ENCODE peak calls at places on chromosomes 3 and 15, in five cellular contexts. G is sigmoid colon, T is Peyer's patch, J is adrenal gland, Z is GM12891. I is an unnamed sample.

GRCh38 chr3:128310286-128311058 is 156.2 kb downstream of the DNAJB8 start:
- DNase-seq in G (no peak), T (no peak), J (peak; percentile 38), Z (no peak), I (no peak)

GRCh38 chr3:139561959-139562676 is 22.6 kb upstream of the RBP1 start:
- DNase-seq in G (no peak), T (peak; percentile 69), J (peak; percentile 41), Z (no peak), I (no peak)

GRCh38 chr3:49910409-49911123 is 6.9 kb upstream of the MST1R start:
- DNase-seq in G (no peak), T (no peak), J (no peak), Z (no peak), I (no peak)

GRCh38 chr3:59245300-59245878 is 195.6 kb upstream of the CFAP20DC start:
- DNase-seq in G (no peak), T (no peak), J (no peak), Z (no peak), I (no peak)

GRCh38 chr3:63467392-63467791 is 185.1 kb upstream of the SNTN start:
- DNase-seq in G (no peak), T (no peak), J (no peak), Z (no peak), I (no peak)

GRCh38 chr15:82536409-82537350 is 3.6 kb downstream of the RPS17 start:
- DNase-seq in G (no peak), T (no peak), J (no peak), Z (no peak), I (no peak)

GRCh38 chr3:16026753-16027152 is 147.7 kb upstream of the GALNT15 start:
- DNase-seq in G (no peak), T (no peak), J (no peak), Z (no peak), I (no peak)

GRCh38 chr15:48317221-48317620 is 14.0 kb upstream of the DUT start:
- DNase-seq in G (no peak), T (no peak), J (no peak), Z (no peak), I (no peak)

GRCh38 chr3:33364531-33365128 is 75.6 kb downstream of the UBP1 start:
- DNase-seq in G (no peak), T (no peak), J (no peak), Z (no peak), I (no peak)

GRCh38 chr15:91807122-91807521 is 46.4 kb upstream of the SLCO3A1 start:
- DNase-seq in G (no peak), T (no peak), J (no peak), Z (no peak), I (no peak)

GRCh38 chr3:15637131-15637951 is 35.8 kb downstream of the BTD start:
- DNase-seq in G (no peak), T (no peak), J (no peak), Z (no peak), I (no peak)

GRCh38 chr15:43436395-43436794 is 56.6 kb downstream of the TP53BP1 start:
- DNase-seq in G (no peak), T (no peak), J (no peak), Z (no peak), I (no peak)

GRCh38 chr15:62063851-62064635 is 2.7 kb upstream of the C2CD4A start:
- DNase-seq in G (no peak), T (no peak), J (no peak), Z (no peak), I (no peak)

GRCh38 chr3:116135462-116135861 is 309.8 kb downstream of the LSAMP start:
- DNase-seq in G (peak; percentile 89), T (no peak), J (peak; percentile 29), Z (no peak), I (no peak)

GRCh38 chr3:125157183-125157582 is 55.4 kb downstream of the SLC12A8 start:
- DNase-seq in G (no peak), T (no peak), J (no peak), Z (no peak), I (no peak)

DNA sequence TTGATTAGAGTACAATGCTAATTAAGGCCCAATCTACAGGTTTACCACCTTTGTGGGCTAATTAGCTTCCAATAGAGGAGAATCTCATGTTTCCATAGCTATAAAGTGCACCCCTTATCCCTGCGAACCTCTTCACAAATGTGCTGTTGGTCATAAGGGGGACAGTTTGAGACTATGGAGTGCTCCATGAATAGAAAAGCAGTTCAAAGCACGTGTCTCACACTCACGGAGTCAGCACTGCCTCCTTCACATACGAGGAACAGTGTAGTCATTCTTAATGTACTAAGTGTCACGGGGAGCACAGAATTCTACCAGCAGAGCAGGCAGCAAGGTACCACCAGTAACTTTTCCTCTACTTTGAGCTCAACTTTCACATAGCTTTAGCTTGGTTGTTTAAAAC is 62.1 kb downstream of the ETV5 start:
- DNase-seq in G (no peak), T (no peak), J (no peak), Z (no peak), I (no peak)
- TF ChIP-seq POLR2A in G (no peak), T (no peak), J (no peak), Z (no peak), I (no peak)

GRCh38 chr15:67068724-67069400 is 3.5 kb downstream of the SMAD3 start:
- DNase-seq in G (no peak), T (no peak), J (no peak), Z (no peak), I (no peak)
- TF ChIP-seq POLR2A in G (no peak), T (no peak), J (no peak), Z (no peak), I (no peak)

GRCh38 chr3:183253961-183254815 is 1.1 kb downstream of the B3GNT5 start:
- DNase-seq in G (peak; percentile 65), T (no peak), J (peak; percentile 43), Z (peak; percentile 25), I (peak; percentile 54)
- TF ChIP-seq POLR2A in G (no peak), T (peak; percentile 7), J (no peak), Z (no peak), I (no peak)

GRCh38 chr3:11642455-11643162 is 1.1 kb downstream of the VGLL4 start:
- DNase-seq in G (peak; percentile 90), T (peak; percentile 84), J (peak; percentile 83), Z (no peak), I (peak; percentile 58)

GRCh38 chr3:11641683-11642407 is 1.9 kb downstream of the VGLL4 start:
- DNase-seq in G (no peak), T (no peak), J (peak; percentile 63), Z (no peak), I (no peak)

GRCh38 chr3:11640009-11640673 is 3.6 kb downstream of the VGLL4 start:
- DNase-seq in G (no peak), T (no peak), J (no peak), Z (no peak), I (no peak)

GRCh38 chr3:11641316-11641682 is 2.4 kb downstream of the VGLL4 start:
- DNase-seq in G (no peak), T (no peak), J (no peak), Z (no peak), I (no peak)

GRCh38 chr3:11643212-11644087 is at the start of gene VGLL4:
- DNase-seq in G (peak; percentile 95), T (peak; percentile 91), J (peak; percentile 93), Z (peak; percentile 43), I (peak; percentile 87)
- TF ChIP-seq POLR2A in G (peak; percentile 48), T (peak; percentile 29), J (peak; percentile 94), Z (peak; percentile 51), I (no peak)